ENCODE peak calls at places on chromosomes 5 and 9, in seven cellular contexts. I is GM03348; C is pancreas; M is HTR-8/SVneo; Q is GM20000; B is SW 1271; D is stimulated activated CD4-positive, alpha-beta T cell treated with anti-CD3 and anti-CD28 coated beads, Interleukin-2, amount 100 ng/mL, for 48 hours. E is an unnamed sample.

GRCh38 chr5:137838976-137839375 is 28.7 kb upstream of the MYOT start:
- DNase-seq in I (no peak), C (no peak), M (no peak), Q (no peak), B (no peak), D (no peak), E (no peak)

GRCh38 chr5:74199436-74200210 is 440.9 kb downstream of the ENC1 start:
- DNase-seq in I (peak), C (no peak), M (peak), Q (no peak), B (no peak), D (no peak), E (no peak)

GRCh38 chr9:91427873-91428272 is 4.2 kb upstream of the NFIL3 start:
- DNase-seq in I (peak), C (no peak), M (no peak), Q (no peak), B (no peak), D (no peak), E (no peak)

GRCh38 chr5:31008231-31008630 is 185.3 kb upstream of the CDH6 start:
- DNase-seq in I (no peak), C (no peak), M (no peak), Q (no peak), B (no peak), D (no peak), E (no peak)

GRCh38 chr9:75712690-75713089 is 177.8 kb upstream of the PCSK5 start:
- DNase-seq in I (no peak), C (no peak), M (no peak), Q (no peak), B (no peak), D (no peak), E (no peak)

GRCh38 chr5:37710965-37711364 is 128.9 kb downstream of the GDNF start:
- DNase-seq in I (no peak), C (no peak), M (no peak), Q (no peak), B (no peak), D (no peak), E (no peak)

GRCh38 chr9:135375001-135375400 is 104.6 kb upstream of the PPP1R26 start:
- DNase-seq in I (no peak), C (no peak), M (no peak), Q (no peak), B (no peak), D (no peak), E (no peak)

GRCh38 chr5:158848634-158849033 is 251.1 kb downstream of the EBF1 start:
- DNase-seq in I (no peak), C (no peak), M (no peak), Q (peak), B (no peak), D (no peak), E (peak)

GRCh38 chr5:50653946-50654345 is 12.5 kb upstream of the PARP8 start:
- DNase-seq in I (no peak), C (peak), M (no peak), Q (peak), B (no peak), D (no peak), E (peak)

GRCh38 chr5:104764197-104764596 is 1201.6 kb upstream of the NUDT12 start:
- DNase-seq in I (no peak), C (no peak), M (no peak), Q (no peak), B (no peak), D (no peak), E (no peak)

GRCh38 chr5:109575506-109575905 is 114.2 kb upstream of the MAN2A1 start:
- DNase-seq in I (no peak), C (no peak), M (no peak), Q (no peak), B (no peak), D (no peak), E (no peak)

GRCh38 chr5:169511708-169512107 is 71.9 kb upstream of the SPDL1 start:
- DNase-seq in I (no peak), C (no peak), M (no peak), Q (no peak), B (no peak), D (no peak), E (no peak)

GRCh38 chr5:176386491-176386890 is 1.9 kb downstream of the NOP16 start:
- DNase-seq in I (no peak), C (no peak), M (no peak), Q (no peak), B (no peak), D (no peak), E (no peak)

GRCh38 chr9:22084336-22085035 is 75.4 kb upstream of the CDKN2B start:
- DNase-seq in I (peak), C (no peak), M (peak), Q (no peak), B (no peak), D (no peak), E (no peak)

E was measured in GM12865.